ENCODE peak calls at places on chromosomes 2 and 18, in eight cellular contexts. N, L, F, Q, C, U, A and G are unnamed samples.

GRCh38 chr2:238166391-238167343 is 7.9 kb downstream of the ERFE start:
- DNase-seq in L (no peak), C (no peak), A (no peak), F (no peak), N (peak), Q (no peak), U (no peak), G (no peak)

GRCh38 chr2:23418490-23418911 is 33.5 kb downstream of the KLHL29 start:
- DNase-seq in N (no peak), C (no peak), L (peak), Q (peak), F (peak), A (no peak), U (no peak), G (peak)

GRCh38 chr2:78417355-78417754 is 608.1 kb upstream of the REG3G start:
- DNase-seq in A (no peak), C (no peak), N (no peak), Q (peak), L (peak), F (no peak), U (no peak), G (no peak)

GRCh38 chr2:234880551-234881211 is 71.1 kb upstream of the SH3BP4 start:
- DNase-seq in Q (peak), F (peak), C (no peak), N (no peak), U (peak), L (no peak), A (no peak), G (peak)

GRCh38 chr18:57677289-57678211 is 55.9 kb upstream of the NARS1 start:
- DNase-seq in C (no peak), A (no peak), F (no peak), U (no peak), Q (no peak), L (no peak), N (no peak), G (no peak)

GRCh38 chr2:152198499-152198898 is 22.9 kb upstream of the STAM2 start:
- DNase-seq in U (no peak), L (no peak), N (no peak), C (no peak), F (no peak), Q (no peak), A (no peak), G (no peak)

GRCh38 chr2:1867141-1867540 is 122.8 kb upstream of the PXDN start:
- DNase-seq in F (no peak), C (no peak), L (no peak), U (no peak), Q (no peak), A (no peak), N (no peak), G (no peak)

GRCh38 chr2:54106631-54107454 is 8.6 kb upstream of the ACYP2 start:
- DNase-seq in F (peak), L (peak), Q (peak), U (peak), C (no peak), A (no peak), N (no peak), G (peak)

GRCh38 chr2:229196448-229196847 is 74.6 kb downstream of the PID1 start:
- DNase-seq in Q (no peak), N (no peak), U (no peak), F (no peak), A (no peak), C (no peak), L (no peak), G (no peak)

GRCh38 chr2:233426619-233427342 is 72.5 kb downstream of the DGKD start:
- DNase-seq in A (no peak), Q (no peak), U (no peak), L (peak), C (no peak), N (no peak), F (peak), G (peak)

GRCh38 chr2:47520302-47520630 is 117.3 kb downstream of the MSH2 start:
- DNase-seq in L (no peak), F (no peak), U (no peak), N (no peak), C (no peak), A (no peak), Q (no peak), G (no peak)

GRCh38 chr2:45932278-45932975 is 281.0 kb downstream of the PRKCE start:
- DNase-seq in N (no peak), A (no peak), Q (no peak), L (no peak), F (peak), C (no peak), U (peak), G (peak)

GRCh38 chr2:110114007-110114591 is 1.5 kb downstream of the MALL start:
- DNase-seq in U (no peak), F (peak), N (no peak), C (no peak), L (peak), Q (peak), A (no peak), G (peak)

GRCh38 chr2:222708274-222708710 is 36.8 kb downstream of the MOGAT1 start:
- DNase-seq in F (peak), A (peak), U (peak), N (peak), Q (peak), C (peak), L (peak), G (peak)

GRCh38 chr18:76447268-76447890 is 47.7 kb downstream of the ZNF516 start:
- DNase-seq in F (no peak), N (no peak), Q (no peak), U (no peak), L (no peak), C (no peak), A (no peak), G (no peak)